ENCODE peak calls at places on chromosome 21, in four cellular contexts. I is GM23248, A is breast epithelium, O is neuronal stem cell. G is an unnamed sample. For H3K9me3 and H3K27me3, the result is how much of the 10 kb centered on the place peaks cover.

GRCh38 chr21:41120997-41121396 is 47.0 kb upstream of the BACE2 start:
- DNase-seq in I (no peak), A (no peak), O (no peak), G (no peak)

GRCh38 chr21:39651206-39651605 is 38.5 kb downstream of the B3GALT5 start:
- DNase-seq in I (peak), A (no peak), O (no peak), G (no peak)

GRCh38 chr21:27425574-27425973 is 458.7 kb upstream of the ADAMTS5 start:
- DNase-seq in A (no peak), I (peak), O (no peak), G (no peak)

GRCh38 chr21:39580744-39581143 is 32.0 kb upstream of the B3GALT5 start:
- DNase-seq in I (no peak), O (no peak), A (no peak), G (no peak)

GRCh38 chr21:41500931-41501381 is 7.0 kb downstream of the TMPRSS2 start:
- DNase-seq in A (no peak), I (no peak), O (no peak), G (no peak)

GRCh38 chr21:27213328-27213727 is 246.4 kb upstream of the ADAMTS5 start:
- DNase-seq in A (no peak), I (peak), O (no peak), G (no peak)

GRCh38 chr21:28875078-28875477 is 117.6 kb downstream of the LTN1 start:
- DNase-seq in A (no peak), O (no peak), I (no peak), G (no peak)

GRCh38 chr21:16116798-16117197 is 387.0 kb downstream of the USP25 start:
- DNase-seq in I (peak), A (no peak), O (no peak), G (no peak)

GRCh38 chr21:26412831-26413329 is 160.2 kb downstream of the CYYR1 start:
- DNase-seq in A (no peak), I (no peak), O (peak), G (no peak)

GRCh38 chr21:40118527-40118926 is 251.3 kb downstream of the PCP4 start:
- DNase-seq in I (no peak), O (no peak), A (no peak), G (no peak)

GRCh38 chr21:26776320-26777021 is 68.7 kb downstream of the ADAMTS1 start:
- DNase-seq in A (no peak), O (no peak), I (peak), G (no peak)

GRCh38 chr21:32951041-32951440 is 74.7 kb upstream of the OLIG2 start:
- DNase-seq in O (peak), A (no peak), I (no peak), G (no peak)

GRCh38 chr21:35011681-35012080 is 37.4 kb downstream of the RUNX1 start:
- DNase-seq in A (no peak), O (no peak), I (no peak), G (no peak)

GRCh38 chr21:32351428-32351827 is 41.4 kb downstream of the URB1 start:
- DNase-seq in O (no peak), I (no peak), A (no peak), G (no peak)

GRCh38 chr21:29256125-29256895 is 42.4 kb upstream of the BACH1 start:
- DNase-seq in O (no peak), A (no peak), I (no peak), G (no peak)

GRCh38 chr21:16588433-16588860 is 858.7 kb downstream of the USP25 start:
- DNase-seq in O (peak), I (peak), A (peak), G (no peak)

GRCh38 chr21:45130324-45130774 is 56.0 kb downstream of the ADARB1 start:
- DNase-seq in A (no peak), I (peak), O (no peak), G (no peak)
- H3K4me3 ChIP-seq in A (peak), I (peak), O (no peak), G (no peak)

DNA sequence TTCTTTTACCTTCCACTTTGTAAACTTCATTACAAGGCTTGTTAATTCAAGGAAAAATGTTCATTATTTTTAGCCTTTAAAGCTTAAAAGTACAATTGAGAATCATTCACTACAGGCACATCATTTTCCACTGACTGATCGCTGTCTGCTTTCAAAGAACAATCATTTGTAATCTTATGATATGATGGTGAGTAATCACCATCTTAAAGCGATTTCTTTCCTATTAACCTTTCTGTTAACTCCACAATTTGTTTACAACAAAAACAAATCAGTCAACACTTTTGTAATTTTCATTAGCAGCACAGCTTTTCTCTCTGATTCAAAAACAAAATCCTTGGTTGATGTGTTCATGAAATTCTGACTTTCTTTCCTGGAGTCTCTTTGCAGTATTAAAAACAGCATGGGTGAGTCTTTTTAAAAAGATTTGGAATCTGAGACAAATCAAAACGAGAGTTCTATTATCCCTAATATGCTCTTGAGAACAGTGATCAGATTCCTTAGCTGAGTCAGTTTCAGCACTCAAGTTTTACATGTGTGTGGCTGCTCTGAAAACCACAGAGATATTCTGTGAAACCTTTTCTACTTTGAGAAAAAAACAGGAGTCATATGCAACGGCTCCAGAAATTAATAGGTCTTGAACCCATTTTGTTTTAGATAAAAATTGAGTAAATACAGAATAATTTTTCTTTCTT is 145.8 kb upstream of the TMPRSS15 start:
- DNase-seq in O (no peak), A (no peak), I (no peak), G (no peak)
- H3K9me3 ChIP-seq in O (under half), A (under half), I (under half), G (under half)

DNA sequence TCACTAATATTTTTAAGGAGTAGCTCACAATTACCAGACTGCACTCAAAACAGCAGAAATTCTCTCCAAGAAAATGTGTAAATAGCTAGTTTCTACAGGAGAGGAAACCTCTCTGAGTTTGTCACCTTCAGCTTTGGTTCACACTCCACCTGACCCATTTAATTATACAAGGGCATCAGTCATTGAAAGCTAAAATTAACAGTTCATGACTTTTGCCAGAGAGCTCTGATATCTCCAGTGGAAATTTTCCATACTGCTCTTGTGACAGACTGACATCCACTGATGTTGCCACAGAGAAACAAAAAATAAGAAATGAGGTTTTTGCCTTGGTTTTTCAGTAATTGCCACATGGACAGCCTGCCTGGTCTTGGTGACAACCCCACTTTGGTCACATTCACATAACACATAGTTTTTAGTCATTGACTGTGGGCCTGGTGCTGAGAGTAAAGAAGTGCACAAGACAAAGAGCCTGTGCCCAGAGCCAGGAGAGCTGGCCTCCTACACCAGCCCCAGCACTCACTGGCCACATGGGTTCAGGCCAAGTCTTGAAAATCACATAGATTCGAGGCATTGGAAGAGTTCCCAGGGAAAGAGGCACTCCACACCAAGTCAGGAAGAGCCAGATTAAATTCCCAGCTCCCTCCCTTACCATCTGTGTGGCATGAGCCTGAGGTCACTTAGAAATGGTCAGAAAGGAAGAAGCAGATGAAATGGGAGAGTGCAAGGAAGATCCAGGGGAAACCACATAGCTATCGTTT is 13.8 kb upstream of the SIM2 start:
- DNase-seq in I (no peak), O (no peak), A (no peak), G (no peak)
- H3K27me3 ChIP-seq in I (half or more), O (under half), A (under half), G (under half)

GRCh38 chr21:43892334-43892733 is 27.3 kb downstream of the AGPAT3 start:
- DNase-seq in A (no peak), O (no peak), I (no peak), G (no peak)

GRCh38 chr21:43892984-43893535 is 28.0 kb downstream of the AGPAT3 start:
- DNase-seq in O (no peak), I (no peak), A (no peak), G (no peak)

GRCh38 chr21:43890042-43890441 is 25.0 kb downstream of the AGPAT3 start:
- DNase-seq in O (no peak), A (no peak), I (no peak), G (no peak)

GRCh38 chr21:43893536-43894205 is 28.6 kb downstream of the AGPAT3 start:
- DNase-seq in A (no peak), I (no peak), O (no peak), G (peak)

GRCh38 chr21:43894206-43894577 is 29.2 kb downstream of the AGPAT3 start:
- DNase-seq in A (no peak), O (no peak), I (no peak), G (no peak)
- H3K4me3 ChIP-seq in A (no peak), O (no peak), I (no peak), G (peak)

GRCh38 chr21:38229260-38229877 is 27.4 kb upstream of the KCNJ15 start:
- DNase-seq in I (no peak), A (no peak), O (peak), G (no peak)
- H3K9me3 ChIP-seq in I (under half), A (under half), O (under half), G (under half)

GRCh38 chr21:14526199-14526598 is 19.9 kb downstream of the SAMSN1 start:
- DNase-seq in O (no peak), I (no peak), A (no peak), G (no peak)

GRCh38 chr21:14523234-14523633 is 22.9 kb downstream of the SAMSN1 start:
- DNase-seq in O (no peak), I (no peak), A (no peak), G (no peak)

GRCh38 chr21:14522689-14523088 is 23.4 kb downstream of the SAMSN1 start:
- DNase-seq in I (no peak), O (no peak), A (no peak), G (no peak)

GRCh38 chr21:14520535-14520934 is 25.6 kb downstream of the SAMSN1 start:
- DNase-seq in I (no peak), O (no peak), A (no peak), G (no peak)
- H3K27me3 ChIP-seq in I (under half), O (under half), A (under half), G (under half)

DNA sequence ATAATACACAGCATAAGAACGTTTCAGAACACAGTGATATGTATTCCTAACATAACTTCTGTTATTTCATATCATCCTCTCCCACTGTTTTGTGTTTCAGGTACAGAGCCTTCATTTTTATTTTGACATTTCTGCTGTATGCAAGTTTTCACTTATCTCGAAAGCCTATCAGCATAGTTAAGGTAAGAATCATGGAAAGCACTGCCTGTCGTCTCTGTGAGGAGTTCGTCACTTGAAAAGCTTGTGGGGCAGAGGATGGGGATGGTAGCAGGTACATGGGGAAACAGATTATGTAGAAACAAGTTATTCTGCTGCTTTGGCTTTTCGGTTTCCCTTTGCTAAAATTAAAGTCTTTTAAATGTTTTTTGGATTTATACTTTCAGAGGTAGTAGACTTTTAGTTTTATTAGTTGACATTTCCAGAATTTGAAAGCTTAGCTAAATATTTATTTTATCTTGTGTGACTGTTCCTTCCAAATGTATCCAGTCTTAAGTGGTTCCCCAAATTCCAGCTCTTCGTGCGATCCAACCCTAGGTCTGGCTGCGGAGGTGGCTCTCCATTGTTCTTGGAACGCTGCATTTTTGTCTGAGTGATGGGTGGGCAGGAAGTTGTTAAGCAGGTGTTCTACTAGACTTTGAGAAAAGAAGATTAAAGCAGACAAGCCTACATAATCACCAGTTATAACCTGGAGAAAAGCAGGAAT is 12.2 kb downstream of the SLC37A1 start:
- DNase-seq in I (no peak), A (no peak), O (no peak), G (no peak)
- H3K4me3 ChIP-seq in I (no peak), A (no peak), O (no peak), G (no peak)

GRCh38 chr21:46059195-46059594 is 38.7 kb upstream of the COL6A2 start:
- DNase-seq in I (no peak), A (no peak), O (no peak), G (no peak)
- H3K9me3 ChIP-seq in I (under half), A (under half), O (under half), G (under half)

G was measured in naive thymus-derived CD4-positive, alpha-beta T cell.